ENCODE peak calls at places on chromosomes 11 and 22, in four cellular contexts. U is aorta, K is hepatocyte, B is fibroblast of pulmonary artery. I is an unnamed sample.

GRCh38 chr11:94785509-94785908 is 17.4 kb downstream of the AMOTL1 start:
- DNase-seq in U (no peak), K (no peak), B (no peak), I (no peak)

GRCh38 chr11:35185696-35186095 is 46.7 kb downstream of the CD44 start:
- DNase-seq in U (no peak), K (no peak), B (peak; percentile 46), I (no peak)

GRCh38 chr22:32644252-32645100 is 157.0 kb upstream of the TIMP3 start:
- DNase-seq in U (peak; percentile 74), K (peak; percentile 69), B (peak; percentile 64), I (peak; percentile 75)

GRCh38 chr22:48334971-48335370 is 1492.7 kb downstream of the BRD1 start:
- DNase-seq in U (no peak), K (no peak), B (no peak), I (no peak)

GRCh38 chr22:44801476-44801875 is 49.1 kb downstream of the ARHGAP8 start:
- DNase-seq in U (no peak), K (no peak), B (no peak), I (no peak)

GRCh38 chr22:50267591-50268390 is 2.4 kb downstream of the MAPK11 start:
- DNase-seq in U (no peak), K (peak; percentile 81), B (peak; percentile 52), I (peak; percentile 86)

GRCh38 chr11:24779791-24780190 is 282.9 kb downstream of the LUZP2 start:
- DNase-seq in U (no peak), K (no peak), B (peak; percentile 18), I (no peak)

GRCh38 chr22:33076368-33076767 is 18.2 kb upstream of the SYN3 start:
- DNase-seq in U (no peak), K (peak; percentile 48), B (peak; percentile 16), I (no peak)

GRCh38 chr11:34331329-34331728 is 26.5 kb downstream of the ABTB2 start:
- DNase-seq in U (peak; percentile 73), K (no peak), B (peak; percentile 78), I (no peak)

GRCh38 chr11:127890026-127890611 is 697.2 kb downstream of the ETS1 start:
- DNase-seq in U (no peak), K (no peak), B (peak; percentile 18), I (no peak)

GRCh38 chr22:39179401-39179827 is 26.9 kb upstream of the CBX7 start:
- DNase-seq in U (no peak), K (no peak), B (no peak), I (no peak)

GRCh38 chr11:110432713-110433392 is 3.1 kb downstream of the FDX1 start:
- DNase-seq in U (no peak), K (no peak), B (peak; percentile 36), I (no peak)

GRCh38 chr11:19244084-19244483 is 3.3 kb upstream of the E2F8 start:
- DNase-seq in U (no peak), K (peak; percentile 37), B (peak; percentile 76), I (no peak)

GRCh38 chr22:29587938-29588699 is 7.2 kb upstream of the NIPSNAP1 start:
- DNase-seq in U (no peak), K (no peak), B (peak; percentile 84), I (no peak)

GRCh38 chr22:27880778-27881394 is 38.2 kb downstream of the PITPNB start:
- DNase-seq in U (no peak), K (peak; percentile 79), B (peak; percentile 89), I (no peak)

GRCh38 chr22:37345863-37346514 is 63.7 kb downstream of the CYTH4 start:
- DNase-seq in U (no peak), K (peak; percentile 41), B (peak; percentile 96), I (no peak)

GRCh38 chr11:93330446-93330984 is at the start of gene DEUP1:
- DNase-seq in U (peak; percentile 67), K (peak; percentile 85), B (no peak), I (peak; percentile 81)

GRCh38 chr11:75913984-75914383 is 99.0 kb downstream of the UVRAG start:
- DNase-seq in U (no peak), K (no peak), B (no peak), I (no peak)

GRCh38 chr11:124719534-124719933 is 20.2 kb upstream of the NRGN start:
- DNase-seq in U (no peak), K (no peak), B (no peak), I (no peak)

GRCh38 chr11:62054484-62055121 is 69.2 kb upstream of the INCENP start:
- DNase-seq in U (no peak), K (peak; percentile 63), B (peak; percentile 56), I (no peak)

GRCh38 chr11:85062626-85063025 is 564.5 kb downstream of the DLG2 start:
- DNase-seq in U (no peak), K (no peak), B (no peak), I (no peak)

GRCh38 chr11:955154-956049 is 29.7 kb downstream of the AP2A2 start:
- DNase-seq in U (no peak), K (no peak), B (no peak), I (no peak)

GRCh38 chr11:13745165-13745564 is 76.7 kb downstream of the FAR1 start:
- DNase-seq in U (no peak), K (no peak), B (peak; percentile 27), I (no peak)

GRCh38 chr11:27963370-27963769 is 144.6 kb downstream of the KIF18A start:
- DNase-seq in U (no peak), K (no peak), B (no peak), I (no peak)

GRCh38 chr22:36753120-36753802 is 22.7 kb downstream of the IFT27 start:
- DNase-seq in U (no peak), K (peak; percentile 43), B (no peak), I (peak; percentile 38)

GRCh38 chr22:35172452-35172851 is 84.8 kb upstream of the HMGXB4 start:
- DNase-seq in U (no peak), K (no peak), B (no peak), I (peak; percentile 17)

GRCh38 chr11:66337103-66337899 is 1.1 kb upstream of the RIN1 start:
- DNase-seq in U (peak; percentile 48), K (no peak), B (no peak), I (peak; percentile 63)

GRCh38 chr22:31313366-31314147 is 21.3 kb upstream of the PIK3IP1 start:
- DNase-seq in U (peak; percentile 86), K (peak; percentile 81), B (peak; percentile 91), I (peak; percentile 90)

GRCh38 chr11:128187829-128188228 is 399.5 kb downstream of the ETS1 start:
- DNase-seq in U (no peak), K (no peak), B (no peak), I (no peak)

GRCh38 chr22:29607426-29607825 is 4.0 kb downstream of the NF2 start:
- DNase-seq in U (no peak), K (no peak), B (peak; percentile 49), I (no peak)

GRCh38 chr11:76670475-76671235 is at the start of gene LRRC32:
- DNase-seq in U (peak; percentile 84), K (peak; percentile 55), B (no peak), I (peak; percentile 79)

GRCh38 chr22:26364066-26365015 is 64.7 kb upstream of the ASPHD2 start:
- DNase-seq in U (peak; percentile 66), K (peak; percentile 89), B (peak; percentile 88), I (no peak)

GRCh38 chr11:117076941-117077659 is 21.1 kb downstream of the SIK3 start:
- DNase-seq in U (no peak), K (peak; percentile 13), B (no peak), I (no peak)

GRCh38 chr11:100861221-100861620 is 174.1 kb downstream of the ARHGAP42 start:
- DNase-seq in U (no peak), K (peak; percentile 18), B (no peak), I (no peak)

GRCh38 chr11:68090706-68091105 is 30.5 kb downstream of the CHKA start:
- DNase-seq in U (no peak), K (no peak), B (peak; percentile 23), I (no peak)

GRCh38 chr11:5922749-5923426 is 19.2 kb upstream of the OR56A3 start:
- DNase-seq in U (no peak), K (no peak), B (no peak), I (no peak)

GRCh38 chr22:30290679-30291333 is 1.5 kb upstream of the CASTOR1 start:
- DNase-seq in U (peak; percentile 92), K (peak; percentile 79), B (peak; percentile 87), I (peak; percentile 91)

DNA sequence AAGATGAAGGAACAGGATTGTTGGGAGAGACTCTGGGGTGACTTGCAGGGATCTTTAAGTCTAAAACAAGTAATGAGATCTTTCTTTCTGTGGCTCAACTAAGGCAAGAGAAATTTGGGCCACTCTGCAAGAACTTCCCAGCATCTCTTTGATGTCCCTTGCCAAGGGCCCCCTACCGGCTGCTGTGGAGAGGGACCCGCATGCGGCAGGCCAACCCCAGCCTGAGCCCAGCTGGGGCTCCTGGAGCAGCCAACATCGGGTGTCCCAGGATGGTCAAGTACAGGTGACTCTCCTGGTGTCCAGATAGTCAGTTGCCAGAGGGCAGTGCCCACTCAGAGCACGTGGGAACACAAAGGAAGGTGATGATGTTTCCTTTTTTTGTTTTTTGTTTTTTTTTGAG is 363.2 kb downstream of the TBC1D22A start:
- DNase-seq in U (peak; percentile 25), K (no peak), B (peak; percentile 6), I (peak; percentile 52)
- H3K4me3 ChIP-seq in U (no peak overlapping the region), K (no peak overlapping the region), B (no peak overlapping the region), I (no peak overlapping the region)

GRCh38 chr11:59145534-59145933 is 2.9 kb downstream of the FAM111A start:
- DNase-seq in U (no peak), K (no peak), B (peak; percentile 76), I (no peak)
- H3K4me3 ChIP-seq in U (no peak overlapping the region), K (no peak overlapping the region), B (peak overlapping the region; percentile 69), I (peak overlapping the region; percentile 75)

GRCh38 chr11:126115253-126115540 is 52.5 kb upstream of the CDON start:
- DNase-seq in U (peak; percentile 84), K (peak; percentile 68), B (peak; percentile 30), I (peak; percentile 83)

GRCh38 chr11:126113963-126114362 is 51.3 kb upstream of the CDON start:
- DNase-seq in U (no peak), K (no peak), B (no peak), I (no peak)

GRCh38 chr11:126114486-126115252 is 52.0 kb upstream of the CDON start:
- DNase-seq in U (no peak), K (no peak), B (no peak), I (no peak)

GRCh38 chr11:126113515-126113957 is 50.9 kb upstream of the CDON start:
- DNase-seq in U (peak; percentile 94), K (peak; percentile 94), B (peak; percentile 94), I (peak; percentile 90)

GRCh38 chr11:126115820-126116319 is 53.2 kb upstream of the CDON start:
- DNase-seq in U (peak; percentile 74), K (peak; percentile 90), B (peak; percentile 73), I (peak; percentile 84)
- H3K4me3 ChIP-seq in U (no peak overlapping the region), K (no peak overlapping the region), B (no peak overlapping the region), I (no peak overlapping the region)

DNA sequence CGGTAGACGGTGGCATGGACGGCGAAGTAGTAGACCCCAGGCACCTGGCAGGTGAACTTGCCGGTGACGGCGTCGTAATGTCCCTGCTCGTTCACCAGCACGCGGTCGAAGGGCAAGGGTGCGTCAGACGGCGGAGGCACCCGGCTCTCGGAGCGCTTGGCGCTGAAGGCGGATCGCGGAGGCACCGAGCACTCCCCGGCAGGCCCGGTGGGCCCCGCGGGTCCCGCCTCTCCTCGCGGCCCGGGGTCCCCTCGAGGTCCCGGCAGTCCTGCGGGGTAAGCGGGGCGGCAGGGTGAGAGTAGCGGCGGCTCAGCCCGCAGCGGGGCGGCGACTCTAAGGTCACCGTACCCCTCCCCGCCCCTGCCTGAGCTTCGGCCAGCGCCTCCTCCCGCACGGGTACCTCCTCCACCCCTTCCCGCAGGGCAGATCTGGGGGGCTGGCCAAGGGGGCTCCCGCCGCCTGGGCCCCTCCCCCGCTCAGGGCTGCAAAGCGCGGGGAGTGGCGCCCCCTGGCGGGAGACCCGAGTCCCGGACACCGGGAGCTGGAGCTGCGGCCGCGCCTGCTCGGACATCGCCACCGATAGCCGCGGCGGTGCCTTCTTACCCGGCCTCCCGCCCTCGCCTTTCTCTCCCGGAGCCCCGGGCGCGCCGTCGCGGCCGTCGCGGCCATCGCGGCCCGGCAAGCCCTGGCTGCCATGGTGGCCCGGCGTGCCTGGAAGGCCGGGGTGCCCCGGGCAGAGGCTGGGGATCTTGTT is 925 bp downstream of the C1QTNF5 start:
- DNase-seq in U (peak; percentile 84), K (peak; percentile 87), B (peak; percentile 64), I (peak; percentile 89)
- H3K4me3 ChIP-seq in U (peak overlapping the region; percentile 48), K (peak overlapping the region; percentile 26), B (peak overlapping the region; percentile 67), I (peak overlapping the region; percentile 54)

I was measured in upper lobe of right lung.